ENCODE peak calls at places on chromosomes 12 and 14, in five cellular contexts. O, U, Y, D and A are unnamed samples.

GRCh38 chr12:67661311-67662011 is 12.9 kb downstream of the DYRK2 start:
- DNase-seq in O (no peak), D (no peak), U (no peak), Y (no peak), A (no peak)

GRCh38 chr14:55593698-55594097 is 13.7 kb downstream of the KTN1 start:
- DNase-seq in Y (no peak), O (no peak), D (no peak), U (no peak), A (no peak)

GRCh38 chr12:94203796-94204195 is 55.4 kb downstream of the PLXNC1 start:
- DNase-seq in O (no peak), U (no peak), D (no peak), Y (no peak), A (no peak)

GRCh38 chr12:56224954-56225353 is 812 bp downstream of the NABP2 start:
- DNase-seq in O (no peak), Y (no peak), U (no peak), D (no peak), A (no peak)

GRCh38 chr12:25816637-25817036 is 141.8 kb upstream of the RASSF8 start:
- DNase-seq in Y (no peak), D (no peak), O (no peak), U (no peak), A (no peak)

GRCh38 chr12:80838708-80839107 is 99.0 kb downstream of the LIN7A start:
- DNase-seq in D (no peak), U (no peak), O (no peak), Y (peak), A (no peak)

GRCh38 chr12:100733817-100734593 is 60.6 kb upstream of the ANO4 start:
- DNase-seq in Y (no peak), O (no peak), D (no peak), U (no peak), A (no peak)

GRCh38 chr12:66232258-66232657 is 43.2 kb downstream of the IRAK3 start:
- DNase-seq in D (no peak), U (no peak), Y (no peak), O (no peak), A (no peak)

GRCh38 chr12:4172999-4173398 is 100.6 kb upstream of the CCND2 start:
- DNase-seq in U (no peak), O (no peak), Y (no peak), D (no peak), A (no peak)

GRCh38 chr12:120468271-120468845 is 1.2 kb downstream of the SRSF9 start:
- DNase-seq in O (peak), Y (no peak), U (peak), D (no peak), A (no peak)

GRCh38 chr12:52582971-52583456 is 9.4 kb upstream of the KRT74 start:
- DNase-seq in D (peak), O (peak), U (peak), Y (peak), A (peak)

GRCh38 chr12:7937867-7938506 is 2.0 kb upstream of the SLC2A3 start:
- DNase-seq in Y (no peak), D (no peak), O (no peak), U (no peak), A (no peak)

GRCh38 chr12:50050410-50051280 is 6.8 kb upstream of the ASIC1 start:
- DNase-seq in O (no peak), U (peak), D (no peak), Y (peak), A (no peak)

GRCh38 chr14:51439896-51440295 is 199.8 kb downstream of the TMX1 start:
- DNase-seq in Y (no peak), U (no peak), D (no peak), O (no peak), A (no peak)

GRCh38 chr14:102776761-102777710 is at the start of gene TRAF3:
- DNase-seq in Y (peak), D (peak), O (peak), U (peak), A (peak)

GRCh38 chr14:62006116-62006737 is 244.0 kb downstream of the SNAPC1 start:
- DNase-seq in U (no peak), O (no peak), D (no peak), Y (no peak), A (no peak)

GRCh38 chr12:117045175-117045997 is 53.8 kb downstream of the TESC start:
- DNase-seq in D (no peak), O (no peak), Y (peak), U (no peak), A (no peak)

GRCh38 chr12:70484464-70484863 is 118.4 kb downstream of the KCNMB4 start:
- DNase-seq in O (no peak), U (no peak), Y (no peak), D (no peak), A (no peak)

GRCh38 chr12:120259418-120260202 is 5.9 kb downstream of the PXN start:
- DNase-seq in U (peak), D (no peak), O (no peak), Y (no peak), A (no peak)

GRCh38 chr12:64633940-64634337 is 23.6 kb downstream of the RASSF3 start:
- DNase-seq in D (no peak), Y (no peak), U (peak), O (no peak), A (no peak)

GRCh38 chr12:51270067-51270846 is at the start of gene SMAGP:
- DNase-seq in D (peak), O (peak), U (peak), Y (peak), A (peak)

GRCh38 chr14:66859063-66859671 is 330.1 kb upstream of the GARIN2 start:
- DNase-seq in O (no peak), D (no peak), Y (no peak), U (no peak), A (no peak)

GRCh38 chr12:70248916-70249315 is 5.7 kb downstream of the CNOT2 start:
- DNase-seq in Y (no peak), D (no peak), O (no peak), U (no peak), A (no peak)

GRCh38 chr14:74964787-74965769 is 9.7 kb upstream of the PGF start:
- DNase-seq in O (no peak), D (no peak), U (no peak), Y (no peak), A (no peak)

GRCh38 chr12:2099595-2099994 is 46.8 kb downstream of the CACNA1C start:
- DNase-seq in U (no peak), D (no peak), Y (no peak), O (no peak), A (no peak)

GRCh38 chr14:21734457-21735074 is 60.9 kb upstream of the OR4E1 start:
- DNase-seq in Y (peak), U (no peak), O (no peak), D (no peak), A (peak)

GRCh38 chr12:27303139-27304111 is 29.2 kb upstream of the BMAL2 start:
- DNase-seq in O (no peak), U (no peak), Y (no peak), D (no peak), A (no peak)

GRCh38 chr14:101480022-101480746 is 81.1 kb upstream of the DIO3 start:
- DNase-seq in D (no peak), O (no peak), U (no peak), Y (peak), A (no peak)

GRCh38 chr12:50952510-50952909 is at the start of gene HIGD1C:
- DNase-seq in U (no peak), O (no peak), Y (no peak), D (no peak), A (no peak)

GRCh38 chr14:63760014-63760413 is 32.1 kb upstream of the SGPP1 start:
- DNase-seq in D (no peak), U (no peak), O (no peak), Y (no peak), A (no peak)

GRCh38 chr14:67704018-67704417 is 2.3 kb downstream of the RDH12 start:
- DNase-seq in D (no peak), U (no peak), Y (no peak), O (no peak), A (no peak)

GRCh38 chr14:93969082-93969828 is 7.1 kb downstream of the ASB2 start:
- DNase-seq in U (no peak), Y (no peak), D (no peak), O (no peak), A (no peak)